ENCODE peak calls at places on chromosomes 12 and 14, in ten cellular contexts. One of them, this sample, is unnamed.
A peak's percentile ranks its signal among the peaks of the same experiment; 100 is the strongest.

GRCh38 chr12:92145481-92145730 is 240 bp downstream of the BTG1 start:
- DNase-seq in stomach: no peak
- DNase-seq in astrocyte of the cerebellum: no peak
- DNase-seq in bronchial epithelial cell: no peak
- DNase-seq in GM23338: no peak
- DNase-seq in foreskin fibroblast: no peak
- DNase-seq in psoas muscle: no peak
- DNase-seq in ascending aorta: no peak
- DNase-seq in kidney epithelial cell: no peak
- DNase-seq in brain microvascular endothelial cell: no peak
- DNase-seq in this sample: no peak

GRCh38 chr12:113601656-113602263 is 130.1 kb upstream of the LHX5 start:
- DNase-seq in stomach: no peak
- DNase-seq in astrocyte of the cerebellum: no peak
- DNase-seq in bronchial epithelial cell: no peak
- DNase-seq in GM23338: peak; percentile 70
- DNase-seq in foreskin fibroblast: no peak
- DNase-seq in psoas muscle: no peak
- DNase-seq in ascending aorta: no peak
- DNase-seq in kidney epithelial cell: no peak
- DNase-seq in brain microvascular endothelial cell: no peak
- DNase-seq in this sample: no peak

GRCh38 chr14:96065661-96066459 is 26.7 kb downstream of the C14orf132 start:
- DNase-seq in stomach: no peak
- DNase-seq in astrocyte of the cerebellum: no peak
- DNase-seq in bronchial epithelial cell: no peak
- DNase-seq in GM23338: peak; percentile 26
- DNase-seq in foreskin fibroblast: no peak
- DNase-seq in psoas muscle: no peak
- DNase-seq in ascending aorta: peak; percentile 48
- DNase-seq in kidney epithelial cell: no peak
- DNase-seq in brain microvascular endothelial cell: no peak
- DNase-seq in this sample: no peak

GRCh38 chr12:80838708-80839107 is 99.0 kb downstream of the LIN7A start:
- DNase-seq in stomach: no peak
- DNase-seq in astrocyte of the cerebellum: no peak
- DNase-seq in bronchial epithelial cell: no peak
- DNase-seq in GM23338: no peak
- DNase-seq in foreskin fibroblast: no peak
- DNase-seq in psoas muscle: no peak
- DNase-seq in ascending aorta: no peak
- DNase-seq in kidney epithelial cell: no peak
- DNase-seq in brain microvascular endothelial cell: no peak
- DNase-seq in this sample: no peak

GRCh38 chr14:60092516-60092915 is 793 bp downstream of the PCNX4 start:
- DNase-seq in stomach: no peak
- DNase-seq in astrocyte of the cerebellum: no peak
- DNase-seq in bronchial epithelial cell: peak; percentile 24
- DNase-seq in GM23338: peak; percentile 11
- DNase-seq in foreskin fibroblast: no peak
- DNase-seq in psoas muscle: peak; percentile 16
- DNase-seq in ascending aorta: no peak
- DNase-seq in kidney epithelial cell: no peak
- DNase-seq in brain microvascular endothelial cell: peak; percentile 29
- DNase-seq in this sample: no peak

GRCh38 chr12:131454418-131455217 is 256.3 kb upstream of the SFSWAP start:
- DNase-seq in stomach: peak; percentile 27
- DNase-seq in astrocyte of the cerebellum: no peak
- DNase-seq in bronchial epithelial cell: no peak
- DNase-seq in GM23338: peak; percentile 83
- DNase-seq in foreskin fibroblast: no peak
- DNase-seq in psoas muscle: no peak
- DNase-seq in ascending aorta: peak; percentile 44
- DNase-seq in kidney epithelial cell: no peak
- DNase-seq in brain microvascular endothelial cell: peak; percentile 7
- DNase-seq in this sample: no peak

GRCh38 chr12:126936181-126936851 is 1330.7 kb upstream of the TMEM132C start:
- DNase-seq in stomach: no peak
- DNase-seq in astrocyte of the cerebellum: no peak
- DNase-seq in bronchial epithelial cell: no peak
- DNase-seq in GM23338: no peak
- DNase-seq in foreskin fibroblast: no peak
- DNase-seq in psoas muscle: peak; percentile 24
- DNase-seq in ascending aorta: no peak
- DNase-seq in kidney epithelial cell: no peak
- DNase-seq in brain microvascular endothelial cell: no peak
- DNase-seq in this sample: no peak

GRCh38 chr12:4353785-4354208 is 25.7 kb downstream of the FGF23 start:
- DNase-seq in stomach: no peak
- DNase-seq in astrocyte of the cerebellum: peak; percentile 6
- DNase-seq in bronchial epithelial cell: peak; percentile 20
- DNase-seq in GM23338: peak; percentile 68
- DNase-seq in foreskin fibroblast: no peak
- DNase-seq in psoas muscle: no peak
- DNase-seq in ascending aorta: no peak
- DNase-seq in kidney epithelial cell: no peak
- DNase-seq in brain microvascular endothelial cell: no peak
- DNase-seq in this sample: no peak

GRCh38 chr14:102000902-102001301 is 36.5 kb downstream of the DYNC1H1 start:
- DNase-seq in stomach: no peak
- DNase-seq in astrocyte of the cerebellum: no peak
- DNase-seq in bronchial epithelial cell: no peak
- DNase-seq in GM23338: no peak
- DNase-seq in foreskin fibroblast: no peak
- DNase-seq in psoas muscle: no peak
- DNase-seq in ascending aorta: no peak
- DNase-seq in kidney epithelial cell: no peak
- DNase-seq in brain microvascular endothelial cell: no peak
- DNase-seq in this sample: no peak

GRCh38 chr12:20342111-20342510 is 26.2 kb upstream of the PDE3A start:
- DNase-seq in stomach: no peak
- DNase-seq in astrocyte of the cerebellum: no peak
- DNase-seq in bronchial epithelial cell: no peak
- DNase-seq in GM23338: no peak
- DNase-seq in foreskin fibroblast: no peak
- DNase-seq in psoas muscle: no peak
- DNase-seq in ascending aorta: no peak
- DNase-seq in kidney epithelial cell: no peak
- DNase-seq in brain microvascular endothelial cell: peak; percentile 80
- DNase-seq in this sample: peak; percentile 18

GRCh38 chr12:42473130-42473529 is 116.4 kb downstream of the PRICKLE1 start:
- DNase-seq in stomach: no peak
- DNase-seq in astrocyte of the cerebellum: no peak
- DNase-seq in bronchial epithelial cell: peak; percentile 57
- DNase-seq in GM23338: no peak
- DNase-seq in foreskin fibroblast: peak; percentile 75
- DNase-seq in psoas muscle: no peak
- DNase-seq in ascending aorta: no peak
- DNase-seq in kidney epithelial cell: no peak
- DNase-seq in brain microvascular endothelial cell: peak; percentile 8
- DNase-seq in this sample: peak; percentile 62

GRCh38 chr12:57131896-57132744 is 3.8 kb downstream of the LRP1 start:
- DNase-seq in stomach: no peak
- DNase-seq in astrocyte of the cerebellum: no peak
- DNase-seq in bronchial epithelial cell: no peak
- DNase-seq in GM23338: peak; percentile 30
- DNase-seq in foreskin fibroblast: no peak
- DNase-seq in psoas muscle: no peak
- DNase-seq in ascending aorta: no peak
- DNase-seq in kidney epithelial cell: no peak
- DNase-seq in brain microvascular endothelial cell: no peak
- DNase-seq in this sample: no peak

GRCh38 chr14:105863296-105864108 is 337.1 kb downstream of the TMEM121 start:
- DNase-seq in stomach: peak; percentile 21
- DNase-seq in astrocyte of the cerebellum: no peak
- DNase-seq in bronchial epithelial cell: no peak
- DNase-seq in GM23338: no peak
- DNase-seq in foreskin fibroblast: no peak
- DNase-seq in psoas muscle: no peak
- DNase-seq in ascending aorta: peak; percentile 48
- DNase-seq in kidney epithelial cell: no peak
- DNase-seq in brain microvascular endothelial cell: no peak
- DNase-seq in this sample: no peak

GRCh38 chr14:103185051-103186027 is 62.1 kb downstream of the TNFAIP2 start:
- DNase-seq in stomach: no peak
- DNase-seq in astrocyte of the cerebellum: peak; percentile 33
- DNase-seq in bronchial epithelial cell: peak; percentile 77
- DNase-seq in GM23338: peak; percentile 68
- DNase-seq in foreskin fibroblast: no peak
- DNase-seq in psoas muscle: no peak
- DNase-seq in ascending aorta: no peak
- DNase-seq in kidney epithelial cell: no peak
- DNase-seq in brain microvascular endothelial cell: no peak
- DNase-seq in this sample: no peak

DNA sequence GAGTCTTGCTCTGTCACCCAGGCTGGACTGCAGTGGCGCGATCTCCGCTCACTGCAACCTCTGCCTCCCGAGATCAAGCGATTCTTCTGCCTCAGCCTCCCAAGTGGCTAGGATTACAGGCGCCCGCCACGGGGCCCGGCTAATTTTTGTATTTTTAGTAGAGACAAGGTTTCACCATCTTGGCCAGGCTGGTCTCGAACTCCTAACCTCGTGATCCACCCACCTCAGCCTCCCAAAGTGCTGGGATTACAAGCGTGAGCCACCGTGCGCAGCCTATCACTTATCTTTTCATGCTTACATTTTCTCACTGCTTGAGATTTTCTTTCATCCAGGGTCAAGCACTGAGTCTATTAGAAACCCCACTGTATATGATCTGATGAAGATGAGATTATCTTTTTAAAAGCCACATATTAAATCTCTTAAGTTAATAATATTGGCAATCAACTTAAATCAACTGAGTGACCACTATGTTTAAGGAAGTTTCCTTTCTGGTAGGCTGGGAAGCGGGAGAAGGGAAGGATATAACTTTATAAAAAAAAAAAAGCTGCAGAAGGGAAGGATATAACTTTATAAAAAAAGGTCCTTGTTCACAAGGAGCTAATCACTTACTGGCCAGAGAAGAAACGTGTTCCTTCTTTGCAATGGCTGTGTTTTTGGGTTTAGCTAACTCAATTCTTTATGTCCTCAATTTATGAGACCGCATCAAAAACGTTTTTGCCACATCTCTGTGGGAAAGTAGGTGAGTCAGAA is 1.3 kb upstream of the MDM2 start:
- DNase-seq in stomach: no peak
- DNase-seq in astrocyte of the cerebellum: no peak
- DNase-seq in bronchial epithelial cell: peak; percentile 31
- DNase-seq in GM23338: no peak
- DNase-seq in foreskin fibroblast: no peak
- DNase-seq in psoas muscle: no peak
- DNase-seq in ascending aorta: no peak
- DNase-seq in kidney epithelial cell: no peak
- DNase-seq in brain microvascular endothelial cell: no peak
- DNase-seq in this sample: no peak
- H3K4me3 ChIP-seq in stomach: peak overlapping the region; percentile 78
- H3K4me3 ChIP-seq in astrocyte of the cerebellum: no peak overlapping the region
- H3K4me3 ChIP-seq in bronchial epithelial cell: no peak overlapping the region
- H3K4me3 ChIP-seq in GM23338: peak overlapping the region; percentile 71
- H3K4me3 ChIP-seq in foreskin fibroblast: no peak overlapping the region
- H3K4me3 ChIP-seq in psoas muscle: peak overlapping the region; percentile 93
- H3K4me3 ChIP-seq in ascending aorta: peak overlapping the region; percentile 93
- H3K4me3 ChIP-seq in kidney epithelial cell: no peak overlapping the region
- H3K4me3 ChIP-seq in brain microvascular endothelial cell: no peak overlapping the region
- H3K4me3 ChIP-seq in this sample: no peak overlapping the region

GRCh38 chr14:19878029-19878642 is 3.2 kb downstream of the OR4K2 start:
- DNase-seq in stomach: no peak
- DNase-seq in astrocyte of the cerebellum: no peak
- DNase-seq in bronchial epithelial cell: peak; percentile 2
- DNase-seq in GM23338: peak; percentile 58
- DNase-seq in foreskin fibroblast: no peak
- DNase-seq in psoas muscle: no peak
- DNase-seq in ascending aorta: no peak
- DNase-seq in kidney epithelial cell: no peak
- DNase-seq in brain microvascular endothelial cell: no peak
- DNase-seq in this sample: no peak
- TF ChIP-seq CTCF in stomach: peak; percentile 31
- TF ChIP-seq CTCF in astrocyte of the cerebellum: no peak
- TF ChIP-seq CTCF in bronchial epithelial cell: peak; percentile 10
- TF ChIP-seq CTCF in GM23338: peak; percentile 97
- TF ChIP-seq CTCF in foreskin fibroblast: peak; percentile 36
- TF ChIP-seq CTCF in psoas muscle: peak; percentile 50
- TF ChIP-seq CTCF in ascending aorta: no peak
- TF ChIP-seq CTCF in kidney epithelial cell: no peak
- TF ChIP-seq CTCF in brain microvascular endothelial cell: peak; percentile 21
- TF ChIP-seq CTCF in this sample: peak; percentile 13

GRCh38 chr14:90674716-90675115 is 141.5 kb downstream of the TTC7B start:
- DNase-seq in stomach: no peak
- DNase-seq in astrocyte of the cerebellum: no peak
- DNase-seq in bronchial epithelial cell: no peak
- DNase-seq in GM23338: no peak
- DNase-seq in foreskin fibroblast: no peak
- DNase-seq in psoas muscle: no peak
- DNase-seq in ascending aorta: no peak
- DNase-seq in kidney epithelial cell: no peak
- DNase-seq in brain microvascular endothelial cell: no peak
- DNase-seq in this sample: no peak

GRCh38 chr14:90676356-90676755 is 139.9 kb downstream of the TTC7B start:
- DNase-seq in stomach: no peak
- DNase-seq in astrocyte of the cerebellum: no peak
- DNase-seq in bronchial epithelial cell: no peak
- DNase-seq in GM23338: no peak
- DNase-seq in foreskin fibroblast: no peak
- DNase-seq in psoas muscle: no peak
- DNase-seq in ascending aorta: no peak
- DNase-seq in kidney epithelial cell: no peak
- DNase-seq in brain microvascular endothelial cell: no peak
- DNase-seq in this sample: no peak

GRCh38 chr14:90676859-90677258 is 139.4 kb downstream of the TTC7B start:
- DNase-seq in stomach: no peak
- DNase-seq in astrocyte of the cerebellum: no peak
- DNase-seq in bronchial epithelial cell: peak; percentile 27
- DNase-seq in GM23338: no peak
- DNase-seq in foreskin fibroblast: peak; percentile 45
- DNase-seq in psoas muscle: no peak
- DNase-seq in ascending aorta: no peak
- DNase-seq in kidney epithelial cell: no peak
- DNase-seq in brain microvascular endothelial cell: no peak
- DNase-seq in this sample: no peak

GRCh38 chr14:90674043-90674670 is 142.1 kb downstream of the TTC7B start:
- DNase-seq in stomach: no peak
- DNase-seq in astrocyte of the cerebellum: no peak
- DNase-seq in bronchial epithelial cell: no peak
- DNase-seq in GM23338: no peak
- DNase-seq in foreskin fibroblast: no peak
- DNase-seq in psoas muscle: peak; percentile 33
- DNase-seq in ascending aorta: no peak
- DNase-seq in kidney epithelial cell: no peak
- DNase-seq in brain microvascular endothelial cell: no peak
- DNase-seq in this sample: no peak

GRCh38 chr14:90675399-90675798 is 140.8 kb downstream of the TTC7B start:
- DNase-seq in stomach: no peak
- DNase-seq in astrocyte of the cerebellum: no peak
- DNase-seq in bronchial epithelial cell: no peak
- DNase-seq in GM23338: no peak
- DNase-seq in foreskin fibroblast: peak; percentile 65
- DNase-seq in psoas muscle: peak; percentile 63
- DNase-seq in ascending aorta: peak; percentile 92
- DNase-seq in kidney epithelial cell: no peak
- DNase-seq in brain microvascular endothelial cell: peak; percentile 25
- DNase-seq in this sample: peak; percentile 61
- H3K4me3 ChIP-seq in stomach: no peak overlapping the region
- H3K4me3 ChIP-seq in astrocyte of the cerebellum: no peak overlapping the region
- H3K4me3 ChIP-seq in bronchial epithelial cell: no peak overlapping the region
- H3K4me3 ChIP-seq in GM23338: no peak overlapping the region
- H3K4me3 ChIP-seq in foreskin fibroblast: no peak overlapping the region
- H3K4me3 ChIP-seq in psoas muscle: no peak overlapping the region
- H3K4me3 ChIP-seq in ascending aorta: no peak overlapping the region
- H3K4me3 ChIP-seq in kidney epithelial cell: no peak overlapping the region
- H3K4me3 ChIP-seq in brain microvascular endothelial cell: no peak overlapping the region
- H3K4me3 ChIP-seq in this sample: no peak overlapping the region

GRCh38 chr14:51396222-51396815 is 156.3 kb downstream of the TMX1 start:
- DNase-seq in stomach: no peak
- DNase-seq in astrocyte of the cerebellum: peak; percentile 83
- DNase-seq in bronchial epithelial cell: peak; percentile 97
- DNase-seq in GM23338: no peak
- DNase-seq in foreskin fibroblast: peak; percentile 97
- DNase-seq in psoas muscle: no peak
- DNase-seq in ascending aorta: no peak
- DNase-seq in kidney epithelial cell: peak; percentile 80
- DNase-seq in brain microvascular endothelial cell: peak; percentile 95
- DNase-seq in this sample: peak; percentile 93
- TF ChIP-seq CTCF in stomach: no peak
- TF ChIP-seq CTCF in astrocyte of the cerebellum: no peak
- TF ChIP-seq CTCF in bronchial epithelial cell: no peak
- TF ChIP-seq CTCF in GM23338: no peak
- TF ChIP-seq CTCF in foreskin fibroblast: no peak
- TF ChIP-seq CTCF in psoas muscle: no peak
- TF ChIP-seq CTCF in ascending aorta: no peak
- TF ChIP-seq CTCF in kidney epithelial cell: no peak
- TF ChIP-seq CTCF in brain microvascular endothelial cell: no peak
- TF ChIP-seq CTCF in this sample: no peak

This sample was measured in AG09309.